ENCODE peak calls at places on chromosomes 11 and 22, in seven cellular contexts. K, E, F, B, A, L and V are unnamed samples.

GRCh38 chr22:43592470-43592869 is 180.7 kb downstream of the MPPED1 start:
- DNase-seq in K (no peak), E (peak), F (peak), B (no peak), A (no peak), L (no peak), V (no peak)

GRCh38 chr11:68709064-68709463 is 24.7 kb downstream of the GAL start:
- DNase-seq in K (no peak), E (no peak), F (no peak), B (no peak), A (no peak), L (no peak), V (no peak)

GRCh38 chr11:48384670-48385069 is 18.4 kb upstream of the OR4C5 start:
- DNase-seq in K (peak), E (no peak), F (peak), B (no peak), A (no peak), L (no peak), V (no peak)

GRCh38 chr11:38791346-38791961 is 2193.4 kb upstream of the RAG2 start:
- DNase-seq in K (peak), E (no peak), F (peak), B (no peak), A (peak), L (peak), V (peak)

GRCh38 chr22:33932997-33933396 is 12.7 kb upstream of the LARGE1 start:
- DNase-seq in K (no peak), E (no peak), F (no peak), B (no peak), A (no peak), L (no peak), V (no peak)

GRCh38 chr22:42489000-42489399 is 30.6 kb downstream of the RRP7A start:
- DNase-seq in K (no peak), E (no peak), F (no peak), B (no peak), A (no peak), L (no peak), V (no peak)

GRCh38 chr11:59611570-59612565 is 3.7 kb downstream of the OSBP start:
- DNase-seq in K (no peak), E (no peak), F (no peak), B (no peak), A (no peak), L (peak), V (no peak)

GRCh38 chr22:48553694-48554308 is 1273.9 kb downstream of the BRD1 start:
- DNase-seq in K (no peak), E (no peak), F (no peak), B (no peak), A (no peak), L (no peak), V (no peak)

GRCh38 chr11:46239801-46240061 is 37.7 kb upstream of the CREB3L1 start:
- DNase-seq in K (no peak), E (no peak), F (no peak), B (no peak), A (no peak), L (no peak), V (no peak)

DNA sequence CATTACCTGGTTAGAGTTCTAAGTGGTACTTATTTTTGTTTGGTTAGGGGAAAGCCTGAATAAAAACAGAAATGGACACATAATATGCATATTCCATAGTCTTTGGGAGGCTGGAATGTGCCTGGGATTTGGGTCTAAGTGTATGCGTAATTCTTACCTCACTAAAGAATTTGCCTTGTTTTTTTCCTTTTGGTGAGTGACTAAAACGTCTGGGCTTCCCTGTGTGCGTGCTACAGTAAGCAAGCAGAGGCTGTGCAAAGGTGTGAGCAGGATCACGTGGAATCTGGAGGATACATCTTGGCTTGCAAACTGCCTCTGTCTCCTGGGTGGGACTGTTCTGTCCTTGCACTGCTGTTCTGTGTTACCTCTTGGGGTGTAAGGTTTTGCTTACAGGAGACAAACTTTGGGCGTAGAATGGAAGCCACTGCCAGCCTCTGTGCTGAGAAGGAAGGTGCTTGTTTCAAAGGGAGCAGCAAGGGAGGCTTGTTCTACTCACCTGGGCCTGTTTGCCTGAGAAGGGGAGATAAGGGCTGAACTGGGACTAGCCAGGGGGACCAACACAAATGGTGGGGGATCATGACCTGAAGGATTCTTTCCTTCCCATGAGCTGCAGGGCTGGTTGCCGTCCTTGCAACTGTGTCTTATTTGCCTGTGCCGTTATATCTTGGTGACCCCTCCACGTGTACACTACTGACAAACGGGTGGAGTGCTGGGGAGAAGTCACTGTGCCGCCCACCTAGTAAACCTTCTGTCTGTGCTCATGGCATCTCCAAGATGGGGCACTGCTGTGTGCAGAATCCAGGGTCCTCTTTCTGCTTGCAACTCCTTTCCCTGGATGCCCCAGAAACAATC is 4.5 kb downstream of the NEAT1 start:
- DNase-seq in K (no peak), E (no peak), F (no peak), B (no peak), A (no peak), L (no peak), V (peak)
- TF ChIP-seq SP1 in K (peak), E (no peak), F (no peak), B (no peak), A (no peak), L (no peak), V (no peak)

GRCh38 chr11:111635706-111636045 is 33.4 kb downstream of the SIK2 start:
- DNase-seq in K (no peak), E (no peak), F (no peak), B (no peak), A (no peak), L (no peak), V (no peak)
- TF ChIP-seq SP1 in K (no peak), E (no peak), F (no peak), B (no peak), A (no peak), L (no peak), V (no peak)

GRCh38 chr11:83046626-83047172 is 25.0 kb downstream of the RAB30 start:
- DNase-seq in K (no peak), E (no peak), F (no peak), B (no peak), A (no peak), L (no peak), V (no peak)

GRCh38 chr11:83047515-83048225 is 24.0 kb downstream of the RAB30 start:
- DNase-seq in K (no peak), E (no peak), F (no peak), B (no peak), A (no peak), L (no peak), V (no peak)

GRCh38 chr11:83039566-83039965 is 32.1 kb downstream of the RAB30 start:
- DNase-seq in K (no peak), E (no peak), F (no peak), B (no peak), A (no peak), L (no peak), V (no peak)

GRCh38 chr11:83042966-83043711 is 28.6 kb downstream of the RAB30 start:
- DNase-seq in K (no peak), E (no peak), F (no peak), B (no peak), A (no peak), L (no peak), V (no peak)

GRCh38 chr11:83044958-83045712 is 26.6 kb downstream of the RAB30 start:
- DNase-seq in K (no peak), E (no peak), F (no peak), B (no peak), A (no peak), L (no peak), V (no peak)
- TF ChIP-seq SP1 in K (no peak), E (no peak), F (no peak), B (no peak), A (no peak), L (no peak), V (no peak)

DNA sequence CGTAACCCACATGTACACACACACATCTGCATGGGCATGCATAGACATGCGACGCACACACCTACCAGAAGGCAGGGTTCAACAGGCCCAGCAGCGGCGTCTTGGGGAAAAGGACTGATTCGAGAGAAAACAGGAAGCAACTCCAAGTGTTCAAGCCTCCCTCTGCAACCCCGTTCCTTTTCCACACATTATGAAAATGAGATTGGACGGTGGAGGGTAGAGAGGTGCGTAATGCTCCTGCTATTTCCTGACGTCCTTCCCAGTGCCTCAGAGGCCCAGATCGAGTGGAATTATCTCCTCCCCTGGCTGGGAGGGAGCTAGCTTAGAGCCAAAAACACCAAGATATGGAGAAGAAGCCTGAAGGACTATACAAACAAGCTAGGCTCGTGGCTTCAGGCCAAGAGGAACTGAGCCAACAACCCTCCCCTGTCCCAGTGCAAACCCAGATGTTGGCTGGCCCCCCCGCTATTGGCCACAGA is 289.2 kb downstream of the MN1 start:
- DNase-seq in K (no peak), E (no peak), F (no peak), B (no peak), A (no peak), L (no peak), V (no peak)
- TF ChIP-seq SP1 in K (no peak), E (no peak), F (no peak), B (no peak), A (no peak), L (no peak), V (no peak)

GRCh38 chr11:16512163-16512562 is 155.8 kb upstream of the SOX6 start:
- DNase-seq in K (no peak), E (no peak), F (no peak), B (no peak), A (no peak), L (no peak), V (no peak)

GRCh38 chr11:16511807-16512114 is 155.4 kb upstream of the SOX6 start:
- DNase-seq in K (no peak), E (no peak), F (no peak), B (no peak), A (no peak), L (no peak), V (no peak)

GRCh38 chr11:16505481-16505880 is 149.1 kb upstream of the SOX6 start:
- DNase-seq in K (no peak), E (peak), F (no peak), B (no peak), A (no peak), L (no peak), V (no peak)

GRCh38 chr11:16512842-16513241 is 156.5 kb upstream of the SOX6 start:
- DNase-seq in K (no peak), E (no peak), F (no peak), B (no peak), A (no peak), L (no peak), V (no peak)

DNA sequence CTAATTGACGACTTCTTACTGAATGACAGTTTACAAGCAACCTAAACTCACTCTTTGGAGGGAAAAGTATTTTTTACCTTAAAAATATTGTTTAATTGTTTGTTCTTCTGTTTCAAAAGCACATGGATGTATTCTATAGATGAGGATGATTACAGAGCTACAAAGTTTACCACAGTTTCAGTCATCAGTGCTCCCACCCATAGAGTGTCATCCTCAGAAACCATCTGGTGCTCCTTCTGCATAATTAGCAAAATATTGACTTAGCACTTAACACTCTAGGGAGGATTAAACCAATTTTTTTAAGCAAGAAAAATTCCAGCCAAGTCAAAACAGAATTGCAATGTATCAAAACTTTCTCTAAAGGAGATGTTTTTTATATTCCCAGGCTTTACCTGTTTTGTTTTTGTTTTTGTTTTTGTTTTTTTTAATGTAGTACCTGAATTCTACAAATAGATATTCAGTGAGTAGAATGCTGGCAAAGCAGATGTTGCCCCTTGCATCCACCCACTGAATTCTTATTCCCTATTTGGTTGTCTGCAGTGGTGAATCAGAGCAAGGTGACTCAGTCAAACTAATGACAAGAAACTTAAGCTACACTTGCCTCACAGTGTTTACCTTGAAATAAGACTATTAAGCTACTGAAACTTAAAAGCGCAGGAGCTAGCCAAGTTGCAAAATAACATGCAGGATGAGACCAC is 154.9 kb upstream of the SOX6 start:
- DNase-seq in K (no peak), E (no peak), F (no peak), B (no peak), A (no peak), L (no peak), V (no peak)
- TF ChIP-seq SP1 in K (no peak), E (no peak), F (no peak), B (no peak), A (no peak), L (no peak), V (no peak)

DNA sequence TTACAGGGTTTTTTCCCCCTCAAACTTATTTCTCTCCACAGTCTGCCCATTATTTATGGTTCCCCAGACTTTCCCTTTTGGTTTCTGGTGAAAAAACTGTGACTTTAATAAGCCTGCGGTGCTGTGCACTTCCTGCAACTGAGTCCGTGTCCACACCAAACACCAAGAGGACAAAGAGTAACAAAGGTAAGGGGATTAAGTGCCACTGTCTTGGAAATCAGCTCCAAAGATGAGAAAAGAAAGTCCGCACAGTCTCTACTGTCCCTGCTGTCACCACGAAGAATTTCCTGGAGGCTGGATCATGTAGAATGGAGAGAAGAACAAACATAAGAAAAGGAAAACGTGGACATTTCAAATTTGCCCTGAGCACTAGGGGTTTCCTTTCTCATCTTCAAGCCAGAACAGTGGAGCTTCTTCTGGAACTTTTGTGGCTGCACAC is 17.9 kb upstream of the PRAME start:
- DNase-seq in K (no peak), E (no peak), F (no peak), B (no peak), A (no peak), L (no peak), V (no peak)
- TF ChIP-seq SP1 in K (no peak), E (no peak), F (no peak), B (no peak), A (no peak), L (no peak), V (no peak)

GRCh38 chr11:6402561-6402981 is 12.3 kb downstream of the SMPD1 start:
- DNase-seq in K (no peak), E (no peak), F (no peak), B (peak), A (no peak), L (no peak), V (no peak)

GRCh38 chr11:6400431-6401345 is 10.4 kb downstream of the SMPD1 start:
- DNase-seq in K (no peak), E (no peak), F (no peak), B (no peak), A (no peak), L (no peak), V (no peak)

GRCh38 chr11:6401439-6401838 is 11.2 kb downstream of the SMPD1 start:
- DNase-seq in K (no peak), E (no peak), F (no peak), B (no peak), A (no peak), L (no peak), V (no peak)

GRCh38 chr11:6403539-6403938 is 13.3 kb downstream of the SMPD1 start:
- DNase-seq in K (no peak), E (no peak), F (no peak), B (no peak), A (no peak), L (no peak), V (no peak)

DNA sequence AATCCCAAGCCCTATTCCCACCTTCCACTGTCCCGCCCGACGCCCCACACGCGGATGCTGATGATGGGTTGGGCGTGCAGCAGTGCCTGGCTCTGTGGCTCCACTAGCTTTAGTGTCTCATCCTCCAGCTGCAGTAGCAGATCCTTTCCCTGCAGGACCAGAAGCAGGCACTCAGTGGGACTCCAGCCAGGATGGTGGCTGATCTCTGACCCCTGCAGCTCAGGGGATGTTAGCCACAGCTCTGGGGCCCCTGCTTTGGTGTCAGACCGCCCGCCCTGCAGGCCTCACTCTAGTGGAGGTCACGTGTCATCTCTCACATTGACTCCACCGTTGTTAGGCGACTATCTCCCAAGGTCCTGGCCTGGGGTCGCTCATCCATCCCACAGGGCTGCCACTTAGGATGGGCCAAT is 11.8 kb downstream of the SMPD1 start:
- DNase-seq in K (no peak), E (no peak), F (no peak), B (no peak), A (no peak), L (peak), V (no peak)
- TF ChIP-seq SP1 in K (no peak), E (no peak), F (no peak), B (no peak), A (no peak), L (no peak), V (no peak)